ENCODE peak calls at places on chromosomes 1 and 21, in six cellular contexts. O is fibroblast of lung, L is upper lobe of right lung, P is neuronal stem cell, U is left ventricle myocardium inferior, V is HCT116. A is an unnamed sample. For H3K27me3, the result is how much of the 10 kb centered on the place peaks cover.

GRCh38 chr1:13617108-13617507 is 33.5 kb downstream of the PDPN start:
- DNase-seq in O (peak), L (no peak), P (no peak), U (no peak), V (no peak), A (no peak)

GRCh38 chr21:41411449-41412089 is 14.5 kb upstream of the MX1 start:
- DNase-seq in O (no peak), L (peak), P (no peak), U (no peak), V (no peak), A (no peak)

GRCh38 chr1:168007691-168008090 is 70.8 kb upstream of the MPC2 start:
- DNase-seq in O (no peak), L (no peak), P (no peak), U (no peak), V (no peak), A (no peak)

GRCh38 chr1:233868461-233868860 is 36.0 kb upstream of the SLC35F3 start:
- DNase-seq in O (no peak), L (no peak), P (no peak), U (no peak), V (no peak), A (no peak)

GRCh38 chr1:231581859-231582258 is 44.7 kb upstream of the DISC1 start:
- DNase-seq in O (no peak), L (no peak), P (no peak), U (no peak), V (no peak), A (no peak)

GRCh38 chr1:156608981-156609380 is 7.7 kb upstream of the GPATCH4 start:
- DNase-seq in O (no peak), L (peak), P (no peak), U (no peak), V (no peak), A (peak)

GRCh38 chr1:112298558-112298957 is 97.5 kb upstream of the CTTNBP2NL start:
- DNase-seq in O (peak), L (peak), P (peak), U (no peak), V (peak), A (no peak)

GRCh38 chr21:42650441-42651421 is 2.7 kb upstream of the PDE9A start:
- DNase-seq in O (no peak), L (no peak), P (no peak), U (peak), V (no peak), A (no peak)

GRCh38 chr1:115976062-115976899 is at the start of gene SLC22A15:
- DNase-seq in O (peak), L (peak), P (peak), U (peak), V (no peak), A (peak)

GRCh38 chr1:235277709-235278108 is 50.3 kb downstream of the ARID4B start:
- DNase-seq in O (no peak), L (no peak), P (no peak), U (no peak), V (no peak), A (no peak)

GRCh38 chr21:27421654-27422053 is 454.8 kb upstream of the ADAMTS5 start:
- DNase-seq in O (no peak), L (no peak), P (no peak), U (no peak), V (no peak), A (no peak)

GRCh38 chr1:66733348-66734017 is 18.8 kb upstream of the DYNLT5 start:
- DNase-seq in O (peak), L (no peak), P (no peak), U (no peak), V (no peak), A (no peak)

GRCh38 chr21:15741510-15741909 is 11.7 kb downstream of the USP25 start:
- DNase-seq in O (peak), L (no peak), P (no peak), U (no peak), V (no peak), A (no peak)

GRCh38 chr1:10690484-10690883 is 106.0 kb downstream of the CASZ1 start:
- DNase-seq in O (no peak), L (no peak), P (no peak), U (no peak), V (no peak), A (no peak)

DNA sequence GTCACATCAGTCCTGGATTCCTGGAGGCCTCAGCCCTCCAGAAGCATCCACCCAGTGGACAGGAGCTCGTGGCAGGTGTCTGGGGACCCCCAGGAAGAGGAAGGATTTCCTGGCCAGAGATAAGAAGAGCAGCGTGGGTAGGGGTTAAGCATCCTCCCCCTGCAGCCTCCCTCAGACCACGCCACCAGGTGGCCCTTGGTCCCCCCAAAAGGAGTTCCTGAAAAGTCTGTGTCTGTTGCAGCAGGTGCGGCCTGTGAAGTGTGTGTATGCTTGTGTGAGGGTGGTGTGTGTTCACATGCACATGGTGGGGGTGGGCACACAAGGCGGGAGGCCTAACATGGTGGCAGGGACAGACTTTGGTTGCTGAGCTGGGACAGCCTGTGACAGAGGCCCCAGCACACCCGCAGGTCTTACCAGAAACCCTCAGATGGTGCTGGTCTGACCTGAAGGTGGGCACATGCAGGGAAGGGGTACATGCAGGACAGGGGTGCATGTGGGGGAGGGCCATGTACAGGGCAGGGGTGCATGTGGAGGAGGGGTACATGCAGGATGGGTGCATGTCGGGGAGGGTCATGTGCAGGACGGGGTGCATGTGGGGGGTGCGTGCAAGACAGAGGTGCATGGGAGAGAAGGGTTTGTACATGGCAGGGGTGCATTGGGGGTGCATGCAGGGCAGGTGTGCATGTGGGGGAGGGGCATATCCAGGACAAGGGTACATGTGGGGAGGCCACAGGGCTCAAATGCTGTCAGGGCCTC is 18.2 kb upstream of the RUNX3 start:
- DNase-seq in O (no peak), L (no peak), P (no peak), U (no peak), V (no peak), A (no peak)
- H3K27ac ChIP-seq in O (no peak), L (no peak), P (no peak), U (no peak), V (no peak), A (no peak)

GRCh38 chr1:38827299-38827698 is 32.3 kb downstream of the RRAGC start:
- DNase-seq in O (no peak), L (no peak), P (no peak), U (no peak), V (no peak), A (no peak)
- H3K27me3 ChIP-seq in O (under half), L (under half), P (under half), U (half or more), V (under half), A (under half)

GRCh38 chr1:1236945-1237873 is 5.2 kb downstream of the B3GALT6 start:
- DNase-seq in O (no peak), L (no peak), P (no peak), U (no peak), V (no peak), A (no peak)
- H3K27ac ChIP-seq in O (no peak), L (no peak), P (no peak), U (no peak), V (peak), A (no peak)

GRCh38 chr1:184639205-184639604 is 115.5 kb downstream of the EDEM3 start:
- DNase-seq in O (no peak), L (no peak), P (no peak), U (no peak), V (no peak), A (no peak)
- H3K27me3 ChIP-seq in O (under half), L (under half), P (under half), U (under half), V (under half), A (under half)

GRCh38 chr1:248890549-248891498 is 15.2 kb upstream of the PGBD2 start:
- DNase-seq in O (no peak), L (no peak), P (no peak), U (no peak), V (no peak), A (no peak)

GRCh38 chr1:248884632-248885295 is 21.3 kb upstream of the PGBD2 start:
- DNase-seq in O (no peak), L (no peak), P (no peak), U (no peak), V (no peak), A (no peak)

GRCh38 chr1:248881261-248881660 is 22.4 kb upstream of the ZNF692 start:
- DNase-seq in O (no peak), L (no peak), P (no peak), U (no peak), V (no peak), A (no peak)

GRCh38 chr1:248891758-248892157 is 14.3 kb upstream of the PGBD2 start:
- DNase-seq in O (no peak), L (no peak), P (no peak), U (no peak), V (no peak), A (no peak)

DNA sequence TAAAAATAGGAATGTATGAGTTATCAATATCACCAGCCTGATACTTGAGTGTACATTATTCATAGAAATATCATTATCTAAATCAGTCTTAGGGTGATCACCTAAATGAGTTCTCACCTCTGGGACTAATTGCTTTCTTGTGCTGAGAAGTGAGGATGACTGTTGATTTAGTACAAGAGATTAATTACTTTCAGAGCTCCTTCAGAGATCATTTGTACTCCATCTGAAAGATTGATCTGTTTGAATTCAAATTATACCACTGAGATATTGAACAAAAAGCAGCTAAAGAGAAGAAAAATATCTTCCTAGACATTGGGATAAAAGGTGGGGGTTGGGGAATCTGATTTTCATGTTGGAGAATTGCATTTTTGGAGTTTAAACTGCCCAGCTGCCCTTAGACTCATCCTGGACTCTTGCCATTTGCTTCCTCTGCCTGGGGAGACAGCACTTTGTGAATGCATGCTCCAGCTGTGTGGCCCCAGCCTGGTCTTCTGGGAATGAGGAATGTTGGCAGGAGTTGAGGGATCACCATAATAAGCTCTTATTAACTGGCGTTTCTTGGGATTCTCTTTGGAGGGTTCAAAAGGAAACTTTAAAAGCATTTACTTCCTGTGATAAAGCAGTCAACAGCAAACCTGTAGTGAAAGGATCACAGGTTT is 19.7 kb upstream of the PGBD2 start:
- DNase-seq in O (peak), L (no peak), P (no peak), U (no peak), V (no peak), A (no peak)
- H3K27ac ChIP-seq in O (no peak), L (no peak), P (peak), U (no peak), V (no peak), A (no peak)

GRCh38 chr21:37419228-37419906 is 52.8 kb downstream of the DYRK1A start:
- DNase-seq in O (no peak), L (no peak), P (no peak), U (no peak), V (no peak), A (no peak)
- H3K27me3 ChIP-seq in O (under half), L (under half), P (under half), U (under half), V (under half), A (under half)

GRCh38 chr1:41444246-41444645 is 40.2 kb downstream of the EDN2 start:
- DNase-seq in O (no peak), L (no peak), P (no peak), U (no peak), V (peak), A (no peak)
- H3K27ac ChIP-seq in O (no peak), L (no peak), P (no peak), U (peak), V (no peak), A (no peak)

GRCh38 chr21:35853321-35853922 is 206.9 kb downstream of the SETD4 start:
- DNase-seq in O (peak), L (no peak), P (no peak), U (no peak), V (no peak), A (no peak)

GRCh38 chr21:35849131-35849530 is 211.2 kb downstream of the SETD4 start:
- DNase-seq in O (no peak), L (no peak), P (no peak), U (no peak), V (no peak), A (no peak)

GRCh38 chr21:35852820-35853219 is 207.5 kb downstream of the SETD4 start:
- DNase-seq in O (no peak), L (no peak), P (no peak), U (no peak), V (no peak), A (no peak)

GRCh38 chr21:35850542-35851103 is 209.7 kb downstream of the SETD4 start:
- DNase-seq in O (no peak), L (no peak), P (no peak), U (no peak), V (no peak), A (no peak)

GRCh38 chr21:35850029-35850428 is 210.3 kb downstream of the SETD4 start:
- DNase-seq in O (peak), L (no peak), P (no peak), U (no peak), V (no peak), A (no peak)
- H3K27me3 ChIP-seq in O (under half), L (under half), P (under half), U (half or more), V (under half), A (under half)

DNA sequence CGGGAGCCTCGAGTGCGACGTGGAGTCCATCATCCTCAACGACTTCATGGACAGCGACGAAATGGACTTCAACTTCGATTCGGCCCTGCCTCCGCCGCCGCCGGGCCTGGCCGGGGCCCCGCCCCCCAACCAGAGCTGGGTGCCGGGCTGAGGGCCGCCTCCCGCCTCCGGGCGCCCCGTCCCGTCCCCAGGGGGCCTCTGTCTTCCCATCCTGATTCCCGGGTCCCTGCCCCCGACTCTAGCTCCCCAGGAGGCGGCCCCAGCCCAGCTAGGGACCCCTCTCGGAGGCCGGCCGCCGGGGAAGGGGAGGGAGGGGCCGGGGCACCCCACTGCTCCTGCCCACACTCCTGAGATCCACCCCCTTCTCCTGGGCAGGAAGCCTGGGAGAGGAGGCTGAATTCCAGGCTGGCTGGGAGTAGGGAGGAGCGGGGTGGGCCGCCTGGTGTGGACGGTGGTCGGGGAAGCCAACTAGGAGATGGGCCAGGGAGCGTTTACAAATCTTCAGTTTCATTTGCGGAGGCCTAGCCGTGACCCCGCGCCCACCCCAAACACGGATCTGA is 21.4 kb downstream of the FOXO6 start:
- DNase-seq in O (no peak), L (peak), P (no peak), U (peak), V (peak), A (no peak)
- H3K27ac ChIP-seq in O (no peak), L (peak), P (no peak), U (peak), V (peak), A (peak)

A was measured in Peyer's patch.